ENCODE peak calls at places on chromosomes 3 and 15, in five cellular contexts. V is GM06990, Q is heart left ventricle, J is hepatic stellate cell, L is substantia nigra. N is an unnamed sample.

GRCh38 chr3:177314897-177315296 is 117.6 kb upstream of the TBL1XR1 start:
- DNase-seq in V (peak; percentile 64), Q (no peak), J (no peak), L (no peak), N (no peak)

GRCh38 chr3:159191454-159191853 is 389.6 kb downstream of the MFSD1 start:
- DNase-seq in V (no peak), Q (no peak), J (no peak), L (no peak), N (no peak)

GRCh38 chr3:33146791-33147445 is 33.1 kb downstream of the CRTAP start:
- DNase-seq in V (no peak), Q (no peak), J (peak; percentile 63), L (no peak), N (no peak)

GRCh38 chr15:35705885-35706590 is 160.1 kb upstream of the DPH6 start:
- DNase-seq in V (no peak), Q (peak; percentile 54), J (no peak), L (no peak), N (no peak)

GRCh38 chr3:25404569-25404968 is 23.5 kb upstream of the RARB start:
- DNase-seq in V (no peak), Q (no peak), J (no peak), L (no peak), N (no peak)

GRCh38 chr3:151726016-151726415 is 7.7 kb upstream of the AADACL2 start:
- DNase-seq in V (no peak), Q (no peak), J (no peak), L (no peak), N (no peak)

GRCh38 chr15:20356444-20357138 is 185.0 kb downstream of the GOLGA6L6 start:
- DNase-seq in V (no peak), Q (peak; percentile 52), J (peak; percentile 70), L (no peak), N (peak; percentile 77)

GRCh38 chr3:107796786-107797185 is 274.0 kb downstream of the BBX start:
- DNase-seq in V (no peak), Q (no peak), J (no peak), L (no peak), N (no peak)

GRCh38 chr3:197017003-197017402 is 12.6 kb downstream of the MELTF start:
- DNase-seq in V (no peak), Q (no peak), J (no peak), L (no peak), N (no peak)

GRCh38 chr3:48960841-48961413 is 29.1 kb upstream of the P4HTM start:
- DNase-seq in V (no peak), Q (no peak), J (no peak), L (no peak), N (no peak)

GRCh38 chr3:122025296-122025695 is 3.2 kb upstream of the ILDR1 start:
- DNase-seq in V (peak; percentile 70), Q (no peak), J (no peak), L (no peak), N (no peak)

GRCh38 chr15:66860844-66861243 is 158.8 kb downstream of the SMAD6 start:
- DNase-seq in V (no peak), Q (peak; percentile 10), J (no peak), L (no peak), N (no peak)

GRCh38 chr3:117790256-117790987 is 1080.8 kb downstream of the TUSC7 start:
- DNase-seq in V (no peak), Q (no peak), J (peak; percentile 22), L (no peak), N (no peak)

GRCh38 chr3:48927928-48928327 is 9.3 kb downstream of the ARIH2 start:
- DNase-seq in V (no peak), Q (no peak), J (no peak), L (no peak), N (no peak)

GRCh38 chr3:71391361-71391760 is 192.2 kb downstream of the FOXP1 start:
- DNase-seq in V (no peak), Q (no peak), J (no peak), L (no peak), N (no peak)

GRCh38 chr3:11719406-11720219 is 75.9 kb upstream of the VGLL4 start:
- DNase-seq in V (peak; percentile 55), Q (peak; percentile 78), J (peak; percentile 93), L (no peak), N (peak; percentile 75)

GRCh38 chr15:90839187-90840071 is 29.0 kb upstream of the FURIN start:
- DNase-seq in V (peak; percentile 55), Q (no peak), J (no peak), L (no peak), N (no peak)

GRCh38 chr3:122918576-122919290 is 108.8 kb downstream of the SEMA5B start:
- DNase-seq in V (no peak), Q (no peak), J (no peak), L (no peak), N (no peak)

GRCh38 chr15:42605281-42605744 is 29.9 kb downstream of the STARD9 start:
- DNase-seq in V (peak; percentile 80), Q (no peak), J (no peak), L (no peak), N (no peak)

GRCh38 chr3:159872374-159873109 is 116.1 kb upstream of the IL12A start:
- DNase-seq in V (no peak), Q (no peak), J (peak; percentile 71), L (no peak), N (no peak)

GRCh38 chr15:48084759-48085420 is 35.9 kb upstream of the SLC24A5 start:
- DNase-seq in V (no peak), Q (no peak), J (peak; percentile 8), L (no peak), N (no peak)

GRCh38 chr15:36724493-36724892 is 145.1 kb downstream of the CDIN1 start:
- DNase-seq in V (no peak), Q (no peak), J (no peak), L (no peak), N (no peak)

N was measured in T-helper 9 cell.